ENCODE peak calls at places on chromosome 1, in five cellular contexts. M is CD8-positive, alpha-beta T cell; R is SW480; N is central memory CD4-positive, alpha-beta T cell; A is psoas muscle. U is an unnamed sample.

GRCh38 chr1:21508580-21509350 is 458 bp upstream of the ALPL start:
- DNase-seq in M (peak), R (no peak), N (peak), A (peak), U (peak)

GRCh38 chr1:167499657-167500056 is 18.7 kb downstream of the CD247 start:
- DNase-seq in M (no peak), R (no peak), N (no peak), A (no peak), U (no peak)

GRCh38 chr1:220902916-220903315 is 23.7 kb downstream of the HLX start:
- DNase-seq in M (no peak), R (no peak), N (no peak), A (no peak), U (no peak)

GRCh38 chr1:38793299-38793698 is 66.3 kb downstream of the RRAGC start:
- DNase-seq in M (no peak), R (no peak), N (no peak), A (no peak), U (no peak)

GRCh38 chr1:168042362-168042761 is 94.4 kb downstream of the GPR161 start:
- DNase-seq in M (no peak), R (no peak), N (no peak), A (no peak), U (no peak)

GRCh38 chr1:90795396-90795795 is 78.3 kb upstream of the BARHL2 start:
- DNase-seq in M (no peak), R (no peak), N (no peak), A (no peak), U (peak)

GRCh38 chr1:21677168-21677567 is 8.0 kb upstream of the RAP1GAP start:
- DNase-seq in M (no peak), R (no peak), N (no peak), A (no peak), U (no peak)

GRCh38 chr1:168285419-168285790 is 4.7 kb downstream of the TBX19 start:
- DNase-seq in M (no peak), R (no peak), N (no peak), A (no peak), U (peak)

GRCh38 chr1:162973381-162973795 is 95.8 kb upstream of the RGS4 start:
- DNase-seq in M (no peak), R (no peak), N (no peak), A (no peak), U (no peak)

GRCh38 chr1:199362996-199363395 is 664.5 kb upstream of the NR5A2 start:
- DNase-seq in M (no peak), R (no peak), N (no peak), A (no peak), U (no peak)

GRCh38 chr1:117541003-117541402 is 64.8 kb upstream of the TENT5C start:
- DNase-seq in M (no peak), R (no peak), N (no peak), A (peak), U (no peak)

GRCh38 chr1:32464191-32464715 is 619 bp upstream of the ZBTB8B start:
- DNase-seq in M (no peak), R (peak), N (no peak), A (no peak), U (peak)

GRCh38 chr1:95017775-95018174 is 55.0 kb downstream of the ALG14 start:
- DNase-seq in M (no peak), R (no peak), N (no peak), A (no peak), U (no peak)

GRCh38 chr1:48831579-48831978 is 54.9 kb upstream of the BEND5 start:
- DNase-seq in M (no peak), R (no peak), N (no peak), A (no peak), U (no peak)

GRCh38 chr1:27504588-27505419 is 14.8 kb upstream of the WASF2 start:
- DNase-seq in M (no peak), R (peak), N (no peak), A (peak), U (peak)

U was measured in neural progenitor cell.